ENCODE peak calls at places on chromosomes 13 and 19, in ten cellular contexts. X is astrocyte, T is endodermal cell, M is astrocyte of the cerebellum, W is Karpas-422, R is neural progenitor cell, N is IMR-90, A is SK-N-SH, V is tibial artery, Z is DND-41. Y is an unnamed sample.
A peak's percentile ranks its signal among the peaks of the same experiment; 100 is the strongest.

GRCh38 chr19:51520710-51521109 is 10.8 kb downstream of the SIGLEC6 start:
- DNase-seq in X (no peak), T (no peak), M (no peak), W (no peak), R (no peak), N (no peak), A (no peak), V (no peak), Z (no peak), Y (no peak)

GRCh38 chr13:99990045-99990977 is 8.7 kb downstream of the ZIC2 start:
- DNase-seq in X (no peak), T (peak; percentile 91), M (no peak), W (no peak), R (peak; percentile 63), N (no peak), A (peak; percentile 27), V (no peak), Z (no peak), Y (no peak)

GRCh38 chr13:42740753-42741152 is 40.6 kb upstream of the FAM216B start:
- DNase-seq in X (no peak), T (no peak), M (no peak), W (peak; percentile 75), R (no peak), N (no peak), A (peak; percentile 9), V (peak; percentile 66), Z (peak; percentile 6), Y (peak; percentile 1)

GRCh38 chr19:32318884-32319520 is 26.4 kb upstream of the ZNF507 start:
- DNase-seq in X (no peak), T (peak; percentile 90), M (no peak), W (no peak), R (peak; percentile 76), N (no peak), A (peak; percentile 64), V (no peak), Z (no peak), Y (no peak)

GRCh38 chr13:98875146-98875729 is 102.6 kb downstream of the DOCK9 start:
- DNase-seq in X (no peak), T (no peak), M (no peak), W (no peak), R (no peak), N (no peak), A (no peak), V (no peak), Z (no peak), Y (no peak)

GRCh38 chr19:53612762-53613526 is 18.9 kb upstream of the DPRX start:
- DNase-seq in X (no peak), T (peak; percentile 94), M (no peak), W (no peak), R (peak; percentile 36), N (no peak), A (no peak), V (no peak), Z (no peak), Y (no peak)

GRCh38 chr13:106610511-106610910 is 42.6 kb upstream of the ARGLU1 start:
- DNase-seq in X (peak; percentile 40), T (no peak), M (no peak), W (no peak), R (no peak), N (peak; percentile 82), A (no peak), V (no peak), Z (no peak), Y (no peak)

GRCh38 chr19:33193864-33194362 is at the start of gene LRP3:
- DNase-seq in X (no peak), T (peak; percentile 80), M (no peak), W (no peak), R (peak; percentile 84), N (peak; percentile 11), A (peak; percentile 93), V (no peak), Z (no peak), Y (no peak)

GRCh38 chr13:75761373-75761772 is 125.2 kb downstream of the LMO7 start:
- DNase-seq in X (no peak), T (no peak), M (no peak), W (no peak), R (no peak), N (no peak), A (no peak), V (no peak), Z (no peak), Y (no peak)

GRCh38 chr13:75760182-75760981 is 124.3 kb downstream of the LMO7 start:
- DNase-seq in X (peak; percentile 26), T (no peak), M (no peak), W (peak; percentile 51), R (no peak), N (peak; percentile 33), A (no peak), V (no peak), Z (no peak), Y (no peak)

GRCh38 chr13:75763511-75763910 is 127.4 kb downstream of the LMO7 start:
- DNase-seq in X (no peak), T (no peak), M (no peak), W (no peak), R (no peak), N (no peak), A (no peak), V (no peak), Z (no peak), Y (no peak)

GRCh38 chr13:75762967-75763366 is 126.8 kb downstream of the LMO7 start:
- DNase-seq in X (no peak), T (no peak), M (no peak), W (no peak), R (no peak), N (no peak), A (no peak), V (no peak), Z (no peak), Y (no peak)

GRCh38 chr13:75762066-75762937 is 126.2 kb downstream of the LMO7 start:
- DNase-seq in X (no peak), T (no peak), M (no peak), W (no peak), R (no peak), N (peak; percentile 63), A (no peak), V (no peak), Z (no peak), Y (no peak)
- H3K4me3 ChIP-seq in X (no peak overlapping the region), T (no peak overlapping the region), M (no peak overlapping the region), W (no peak overlapping the region), R (no peak overlapping the region), N (no peak overlapping the region), A (no peak overlapping the region), V (peak overlapping the region; percentile 25), Z (no peak overlapping the region), Y (no peak overlapping the region)

GRCh38 chr19:16896913-16897571 is 8.2 kb downstream of the F2RL3 start:
- DNase-seq in X (peak; percentile 84), T (peak; percentile 99), M (peak; percentile 77), W (peak; percentile 87), R (peak; percentile 98), N (peak; percentile 91), A (peak; percentile 100), V (peak; percentile 96), Z (no peak), Y (peak; percentile 20)
- H3K4me3 ChIP-seq in X (peak overlapping the region; percentile 57), T (peak overlapping the region; percentile 76), M (peak overlapping the region; percentile 48), W (no peak overlapping the region), R (peak overlapping the region; percentile 67), N (peak overlapping the region; percentile 87), A (peak overlapping the region; percentile 60), V (peak overlapping the region; percentile 83), Z (no peak overlapping the region), Y (no peak overlapping the region)

DNA sequence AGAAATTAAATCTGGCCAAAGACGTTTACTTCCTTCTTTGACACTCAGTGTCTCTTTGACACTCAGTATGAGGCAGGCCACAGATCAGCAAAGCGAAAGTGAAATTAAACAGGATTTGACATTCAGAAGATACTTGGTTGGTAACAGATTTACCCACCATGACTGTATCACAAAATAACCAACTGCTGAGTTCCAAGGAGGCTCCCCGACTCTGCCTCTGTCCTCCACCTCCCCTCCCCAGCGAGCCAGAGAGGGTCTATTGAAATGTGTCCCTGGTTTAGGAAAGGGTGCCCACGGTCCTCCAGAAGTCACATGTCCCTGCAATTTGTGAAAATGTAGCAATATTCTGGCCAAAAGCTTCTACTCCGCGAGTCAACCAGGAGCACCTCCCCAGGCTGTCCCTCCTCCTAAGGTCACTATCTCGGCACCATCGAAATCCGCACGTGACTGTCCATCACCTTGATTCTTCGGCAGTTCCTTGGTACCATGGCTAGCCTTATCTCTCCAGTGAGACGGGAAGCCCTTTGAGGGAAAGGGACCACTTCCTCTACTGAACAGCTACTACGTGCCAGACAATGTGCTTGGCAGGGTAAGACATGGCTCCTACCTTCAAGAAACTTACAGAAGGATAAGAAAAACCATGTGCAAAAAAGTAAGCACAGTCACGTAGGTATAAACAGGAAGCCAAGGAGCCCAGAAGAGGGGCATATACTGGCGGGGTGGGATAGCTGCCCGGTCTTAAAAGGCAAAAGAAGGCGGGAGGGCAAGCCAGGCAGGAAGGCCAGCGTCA is 1.5 kb downstream of the N4BP2L1 start:
- DNase-seq in X (no peak), T (peak; percentile 46), M (no peak), W (peak; percentile 80), R (no peak), N (no peak), A (no peak), V (no peak), Z (peak; percentile 66), Y (peak; percentile 75)
- H3K4me3 ChIP-seq in X (peak overlapping the region; percentile 15), T (peak overlapping the region; percentile 80), M (peak overlapping the region; percentile 70), W (peak overlapping the region; percentile 82), R (peak overlapping the region; percentile 58), N (peak overlapping the region; percentile 60), A (peak overlapping the region; percentile 83), V (peak overlapping the region; percentile 76), Z (peak overlapping the region; percentile 88), Y (peak overlapping the region; percentile 66)

GRCh38 chr13:112885782-112886268 is 83.2 kb upstream of the MCF2L start:
- DNase-seq in X (peak; percentile 82), T (peak; percentile 96), M (peak; percentile 55), W (no peak), R (peak; percentile 95), N (peak; percentile 87), A (peak; percentile 96), V (peak; percentile 76), Z (no peak), Y (no peak)

GRCh38 chr13:112885242-112885781 is 83.7 kb upstream of the MCF2L start:
- DNase-seq in X (no peak), T (no peak), M (no peak), W (no peak), R (no peak), N (no peak), A (no peak), V (no peak), Z (no peak), Y (no peak)

GRCh38 chr13:112887557-112887991 is 81.4 kb upstream of the MCF2L start:
- DNase-seq in X (no peak), T (no peak), M (no peak), W (no peak), R (no peak), N (no peak), A (no peak), V (no peak), Z (no peak), Y (no peak)

GRCh38 chr13:112888238-112889111 is 80.5 kb upstream of the MCF2L start:
- DNase-seq in X (no peak), T (peak; percentile 52), M (no peak), W (no peak), R (no peak), N (no peak), A (no peak), V (no peak), Z (no peak), Y (no peak)

DNA sequence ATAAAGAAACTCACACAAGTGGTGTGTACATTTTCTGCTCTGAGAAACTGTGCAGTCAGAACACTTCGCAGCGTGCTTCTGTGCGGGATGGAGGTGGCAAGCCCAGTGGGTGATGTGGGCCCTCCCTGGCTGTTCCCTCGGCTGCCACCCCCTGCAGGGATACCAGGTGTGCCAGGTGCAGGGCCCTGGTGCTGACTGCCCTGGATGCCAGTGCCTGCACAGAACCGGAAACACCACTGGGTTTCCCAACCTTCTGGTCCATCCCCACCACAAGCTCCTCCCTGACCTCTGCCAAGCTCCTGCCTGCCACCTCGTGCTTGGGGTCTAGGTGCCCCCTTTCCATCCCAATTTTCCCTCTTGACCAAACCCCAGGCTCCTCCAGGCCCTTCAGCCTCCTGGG is 81.9 kb upstream of the MCF2L start:
- DNase-seq in X (no peak), T (no peak), M (no peak), W (no peak), R (no peak), N (no peak), A (no peak), V (no peak), Z (no peak), Y (no peak)
- H3K4me3 ChIP-seq in X (no peak overlapping the region), T (no peak overlapping the region), M (no peak overlapping the region), W (no peak overlapping the region), R (no peak overlapping the region), N (no peak overlapping the region), A (no peak overlapping the region), V (no peak overlapping the region), Z (no peak overlapping the region), Y (no peak overlapping the region)